ENCODE peak calls at places on chromosomes 13 and 19, in five cellular contexts. G is A549, C is HFFc6, I is mesothelial cell of epicardium, R is Peyer's patch. U is an unnamed sample.

GRCh38 chr19:49421039-49421877 is 2.0 kb downstream of the PTH2 start:
- DNase-seq in G (no peak), C (no peak), I (peak; percentile 74), R (peak; percentile 35), U (peak; percentile 77)

GRCh38 chr19:1151037-1151716 is 22.9 kb downstream of the SBNO2 start:
- DNase-seq in G (no peak), C (no peak), I (no peak), R (no peak), U (no peak)

GRCh38 chr13:41505209-41505835 is 48.0 kb downstream of the RGCC start:
- DNase-seq in G (no peak), C (peak; percentile 96), I (no peak), R (no peak), U (no peak)

GRCh38 chr19:44684892-44685847 is 13.8 kb upstream of the CEACAM16 start:
- DNase-seq in G (peak; percentile 95), C (peak; percentile 96), I (no peak), R (no peak), U (peak; percentile 64)

GRCh38 chr19:40519352-40520322 is 52.8 kb downstream of the SPTBN4 start:
- DNase-seq in G (peak; percentile 72), C (no peak), I (no peak), R (no peak), U (no peak)

GRCh38 chr13:59459972-59460371 is 703.8 kb downstream of the DIAPH3 start:
- DNase-seq in G (no peak), C (peak; percentile 34), I (no peak), R (no peak), U (no peak)

GRCh38 chr13:98098511-98098910 is 44.4 kb upstream of the FARP1 start:
- DNase-seq in G (no peak), C (peak; percentile 45), I (no peak), R (no peak), U (no peak)

GRCh38 chr19:47444388-47444821 is 25.1 kb upstream of the MEIS3 start:
- DNase-seq in G (no peak), C (no peak), I (peak; percentile 74), R (no peak), U (no peak)

GRCh38 chr13:110493161-110493593 is 68.3 kb downstream of the RAB20 start:
- DNase-seq in G (no peak), C (no peak), I (no peak), R (no peak), U (no peak)

GRCh38 chr19:23787106-23787505 is 28.4 kb upstream of the ZNF681 start:
- DNase-seq in G (no peak), C (peak; percentile 33), I (no peak), R (no peak), U (no peak)

GRCh38 chr19:14413765-14414171 is 5.4 kb downstream of the DDX39A start:
- DNase-seq in G (no peak), C (no peak), I (peak; percentile 65), R (no peak), U (no peak)

GRCh38 chr13:32811297-32811800 is 204.9 kb upstream of the KL start:
- DNase-seq in G (no peak), C (peak; percentile 43), I (no peak), R (no peak), U (no peak)

GRCh38 chr13:76223565-76223964 is 587.4 kb downstream of the LMO7 start:
- DNase-seq in G (no peak), C (no peak), I (no peak), R (no peak), U (no peak)

GRCh38 chr13:50453238-50453637 is 390.3 kb downstream of the DLEU7 start:
- DNase-seq in G (no peak), C (no peak), I (no peak), R (no peak), U (no peak)

GRCh38 chr19:38304866-38305429 is 897 bp downstream of the C19orf33 start:
- DNase-seq in G (peak; percentile 100), C (no peak), I (no peak), R (no peak), U (no peak)

GRCh38 chr13:45696610-45697226 is 5.4 kb upstream of the CBY2 start:
- DNase-seq in G (no peak), C (no peak), I (no peak), R (no peak), U (no peak)

GRCh38 chr13:48156466-48156865 is 61.6 kb upstream of the MED4 start:
- DNase-seq in G (no peak), C (no peak), I (no peak), R (peak; percentile 71), U (no peak)

GRCh38 chr13:113902956-113903355 is 39.1 kb upstream of the GAS6 start:
- DNase-seq in G (no peak), C (no peak), I (peak; percentile 31), R (no peak), U (no peak)

GRCh38 chr19:518292-519231 is 11.3 kb downstream of the TPGS1 start:
- DNase-seq in G (no peak), C (no peak), I (peak; percentile 81), R (no peak), U (no peak)

GRCh38 chr13:52109096-52109495 is 19.8 kb downstream of the NEK5 start:
- DNase-seq in G (no peak), C (no peak), I (no peak), R (no peak), U (no peak)

GRCh38 chr19:46356670-46357055 is 9.8 kb downstream of the PPP5C start:
- DNase-seq in G (no peak), C (no peak), I (no peak), R (no peak), U (no peak)

GRCh38 chr19:46355234-46355990 is 8.5 kb downstream of the PPP5C start:
- DNase-seq in G (no peak), C (no peak), I (no peak), R (no peak), U (no peak)

GRCh38 chr19:46357846-46358583 is 11.1 kb downstream of the PPP5C start:
- DNase-seq in G (no peak), C (peak; percentile 45), I (no peak), R (no peak), U (no peak)

GRCh38 chr19:46353730-46354528 is 7.0 kb downstream of the PPP5C start:
- DNase-seq in G (no peak), C (no peak), I (no peak), R (no peak), U (no peak)

GRCh38 chr19:46355991-46356669 is 9.2 kb downstream of the PPP5C start:
- DNase-seq in G (no peak), C (no peak), I (no peak), R (no peak), U (no peak)
- TF ChIP-seq CTCF in G (no peak), C (no peak), I (no peak), R (no peak), U (no peak)

GRCh38 chr19:15813916-15814315 is 1.5 kb downstream of the OR10H1 start:
- DNase-seq in G (no peak), C (no peak), I (no peak), R (no peak), U (no peak)

GRCh38 chr19:15815306-15815705 is at the start of gene OR10H1:
- DNase-seq in G (no peak), C (no peak), I (no peak), R (no peak), U (no peak)

GRCh38 chr19:15810335-15810734 is 5.1 kb downstream of the OR10H1 start:
- DNase-seq in G (no peak), C (no peak), I (no peak), R (no peak), U (no peak)

GRCh38 chr19:15811476-15811875 is 4.0 kb downstream of the OR10H1 start:
- DNase-seq in G (no peak), C (no peak), I (no peak), R (no peak), U (no peak)

GRCh38 chr19:15812059-15812722 is 3.3 kb downstream of the OR10H1 start:
- DNase-seq in G (no peak), C (no peak), I (no peak), R (no peak), U (no peak)
- TF ChIP-seq CTCF in G (peak; percentile 21), C (no peak), I (no peak), R (peak; percentile 74), U (no peak)

GRCh38 chr19:8306235-8307054 is 1.7 kb downstream of the CD320 start:
- DNase-seq in G (no peak), C (no peak), I (peak; percentile 26), R (no peak), U (no peak)

GRCh38 chr19:8307965-8308866 is at the start of gene CD320:
- DNase-seq in G (peak; percentile 88), C (peak; percentile 85), I (peak; percentile 96), R (peak; percentile 89), U (peak; percentile 96)

GRCh38 chr19:8305798-8306197 is 2.4 kb downstream of the CD320 start:
- DNase-seq in G (no peak), C (peak; percentile 0), I (peak; percentile 25), R (peak; percentile 15), U (no peak)

GRCh38 chr19:8308891-8309291 is 733 bp upstream of the CD320 start:
- DNase-seq in G (no peak), C (no peak), I (peak; percentile 31), R (no peak), U (no peak)

DNA sequence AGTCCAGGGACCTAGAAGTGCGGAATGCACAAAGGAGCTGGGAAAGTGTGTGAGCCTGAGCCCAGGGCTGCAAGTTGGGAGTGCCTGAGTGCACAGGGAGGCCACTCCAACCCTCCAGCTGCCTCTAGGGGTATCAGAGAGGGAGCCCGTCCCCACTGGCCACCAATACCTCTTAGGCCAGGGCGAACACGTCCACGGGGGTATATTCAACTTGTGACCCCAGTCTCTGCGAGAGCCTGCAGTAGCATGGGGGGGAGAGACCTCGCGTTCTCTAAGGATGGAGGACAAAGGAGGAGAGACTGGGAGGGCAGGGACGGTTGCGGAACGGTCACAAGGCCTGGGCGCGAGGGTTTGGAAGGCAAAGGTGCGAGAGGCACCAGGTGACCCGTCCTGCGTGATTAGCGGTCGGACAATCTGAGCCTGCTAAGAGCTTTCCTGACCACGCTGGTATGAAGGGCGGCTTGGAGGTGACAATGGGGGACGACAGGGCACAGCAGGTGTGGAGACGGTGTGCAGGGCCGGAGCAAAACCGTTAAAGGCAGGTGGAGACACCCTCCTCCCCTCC is 676 bp downstream of the CD320 start:
- DNase-seq in G (no peak), C (no peak), I (peak; percentile 41), R (no peak), U (no peak)
- TF ChIP-seq CTCF in G (no peak), C (no peak), I (no peak), R (no peak), U (no peak)

DNA sequence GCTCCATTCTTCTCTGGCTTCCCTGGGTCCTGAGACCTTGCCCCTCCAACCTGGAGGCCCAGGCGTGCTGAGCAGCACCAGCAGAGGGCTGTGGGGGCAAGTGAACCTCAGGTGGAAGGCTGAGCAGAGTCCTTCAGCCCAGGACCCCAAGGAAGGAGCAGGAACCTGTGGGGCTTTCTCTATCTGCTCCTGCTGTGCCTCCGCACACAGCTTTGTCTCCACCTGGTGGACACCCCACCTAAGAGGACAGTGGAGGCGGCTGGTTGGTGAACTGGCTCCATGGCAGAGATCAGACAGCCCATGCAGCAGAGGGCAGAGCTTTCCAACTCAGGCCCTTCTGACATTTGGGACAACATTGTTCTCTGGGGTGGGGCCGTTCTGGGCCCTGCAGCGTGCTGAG is 19.7 kb downstream of the ZFR2 start:
- DNase-seq in G (no peak), C (no peak), I (no peak), R (peak; percentile 42), U (no peak)
- TF ChIP-seq CTCF in G (no peak), C (peak; percentile 69), I (no peak), R (peak; percentile 33), U (peak; percentile 35)